ENCODE peak calls at places on chromosomes 5 and 9, in ten cellular contexts. G, A, H, K, Y, U, F, T, J and M are unnamed samples. For H3K9me3, the result is how much of the 10 kb centered on the place peaks cover.

GRCh38 chr5:125088522-125089105 is 342.2 kb upstream of the ZNF608 start:
- DNase-seq in G (no peak), A (no peak), H (no peak), K (no peak), Y (peak), U (no peak), F (no peak), T (no peak), J (no peak), M (no peak)

GRCh38 chr5:130652178-130652577 is 512.9 kb downstream of the HINT1 start:
- DNase-seq in G (no peak), A (no peak), H (no peak), K (no peak), Y (no peak), U (no peak), F (no peak), T (no peak), J (peak), M (no peak)

GRCh38 chr5:130168211-130168610 is 263.9 kb downstream of the CHSY3 start:
- DNase-seq in G (no peak), A (no peak), H (no peak), K (no peak), Y (no peak), U (no peak), F (no peak), T (no peak), J (peak), M (no peak)

GRCh38 chr5:164578911-164579310 is 1073.5 kb downstream of the MAT2B start:
- DNase-seq in G (no peak), A (no peak), H (no peak), K (no peak), Y (no peak), U (no peak), F (no peak), T (no peak), J (no peak), M (no peak)

GRCh38 chr9:133958756-133959155 is 33.4 kb downstream of the VAV2 start:
- DNase-seq in G (no peak), A (no peak), H (peak), K (no peak), Y (peak), U (no peak), F (no peak), T (no peak), J (no peak), M (no peak)

GRCh38 chr5:35810561-35810960 is 46.1 kb upstream of the IL7R start:
- DNase-seq in G (no peak), A (no peak), H (no peak), K (no peak), Y (no peak), U (no peak), F (no peak), T (no peak), J (no peak), M (no peak)

GRCh38 chr9:615756-616155 is 225.7 kb upstream of the DMRT1 start:
- DNase-seq in G (no peak), A (no peak), H (no peak), K (no peak), Y (no peak), U (peak), F (no peak), T (no peak), J (no peak), M (no peak)

GRCh38 chr5:78644741-78645300 is 3.8 kb downstream of the LHFPL2 start:
- DNase-seq in G (no peak), A (no peak), H (no peak), K (no peak), Y (no peak), U (no peak), F (no peak), T (no peak), J (no peak), M (no peak)

GRCh38 chr5:90289837-90290236 is 119.7 kb downstream of the CETN3 start:
- DNase-seq in G (no peak), A (no peak), H (no peak), K (no peak), Y (no peak), U (no peak), F (no peak), T (no peak), J (peak), M (no peak)

GRCh38 chr5:40606077-40606765 is 73.5 kb upstream of the PTGER4 start:
- DNase-seq in G (no peak), A (no peak), H (peak), K (peak), Y (no peak), U (no peak), F (no peak), T (no peak), J (no peak), M (no peak)

GRCh38 chr9:123338710-123339665 is 17.0 kb upstream of the CRB2 start:
- DNase-seq in G (no peak), A (peak), H (peak), K (no peak), Y (peak), U (no peak), F (no peak), T (no peak), J (peak), M (no peak)

GRCh38 chr5:134438268-134438622 is 26.6 kb upstream of the CDKN2AIPNL start:
- DNase-seq in G (no peak), A (no peak), H (no peak), K (no peak), Y (no peak), U (peak), F (no peak), T (no peak), J (peak), M (no peak)

GRCh38 chr9:694499-695154 is 146.9 kb upstream of the DMRT1 start:
- DNase-seq in G (no peak), A (no peak), H (no peak), K (no peak), Y (no peak), U (no peak), F (no peak), T (no peak), J (peak), M (peak)

GRCh38 chr5:103393131-103393754 is 134.7 kb downstream of the MACIR start:
- DNase-seq in G (no peak), A (no peak), H (no peak), K (no peak), Y (no peak), U (no peak), F (no peak), T (peak), J (peak), M (peak)
- TF ChIP-seq CTCF in G (no peak), A (no peak), H (no peak), K (no peak), Y (no peak), U (no peak), F (no peak), T (no peak), J (peak), M (no peak)

DNA sequence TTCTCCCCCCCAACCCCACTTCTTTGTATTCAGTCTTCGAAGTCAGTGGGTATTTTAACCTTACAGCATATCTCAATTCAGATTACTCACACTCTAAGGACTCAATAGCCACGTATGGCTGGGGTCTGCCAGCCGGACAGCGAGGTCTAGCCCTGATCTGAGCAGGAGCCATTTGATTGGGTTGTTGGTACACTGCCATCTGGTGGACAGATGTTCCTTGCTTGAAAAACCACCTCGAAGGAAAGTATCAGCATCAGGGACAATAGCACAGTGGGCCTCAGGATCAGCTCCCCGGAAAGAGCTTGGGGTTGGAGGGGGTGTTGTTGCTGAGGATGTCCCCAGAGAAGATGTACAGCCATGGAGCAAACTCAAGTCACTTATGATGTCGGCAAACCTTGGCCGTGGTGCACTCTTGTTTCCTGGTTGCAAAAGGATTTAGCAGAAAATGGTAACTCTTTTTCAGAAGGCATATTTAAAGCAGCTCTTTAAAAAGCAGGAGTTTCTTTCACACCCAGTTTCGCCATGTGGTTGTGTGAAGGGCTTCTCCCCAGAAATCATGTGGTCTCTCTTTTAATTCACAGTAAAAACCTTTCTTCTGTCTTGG is 31.7 kb upstream of the KCNMB1 start:
- DNase-seq in G (peak), A (peak), H (no peak), K (peak), Y (no peak), U (peak), F (no peak), T (peak), J (peak), M (peak)
- H3K9me3 ChIP-seq in G (under half), A (under half), H (under half), K (under half), Y (under half), U (under half), F (under half), T (under half), J (under half), M (under half)

GRCh38 chr5:139709587-139710369 is 61.6 kb downstream of the CXXC5 start:
- DNase-seq in G (no peak), A (no peak), H (peak), K (no peak), Y (peak), U (peak), F (peak), T (no peak), J (no peak), M (no peak)

GRCh38 chr5:139711852-139712171 is 63.7 kb downstream of the CXXC5 start:
- DNase-seq in G (no peak), A (no peak), H (no peak), K (no peak), Y (peak), U (peak), F (no peak), T (peak), J (no peak), M (no peak)

GRCh38 chr5:139708877-139709586 is 60.9 kb downstream of the CXXC5 start:
- DNase-seq in G (no peak), A (no peak), H (peak), K (peak), Y (peak), U (peak), F (no peak), T (peak), J (peak), M (peak)

GRCh38 chr5:139710370-139711066 is 62.4 kb downstream of the CXXC5 start:
- DNase-seq in G (peak), A (peak), H (peak), K (no peak), Y (peak), U (peak), F (peak), T (peak), J (peak), M (peak)

DNA sequence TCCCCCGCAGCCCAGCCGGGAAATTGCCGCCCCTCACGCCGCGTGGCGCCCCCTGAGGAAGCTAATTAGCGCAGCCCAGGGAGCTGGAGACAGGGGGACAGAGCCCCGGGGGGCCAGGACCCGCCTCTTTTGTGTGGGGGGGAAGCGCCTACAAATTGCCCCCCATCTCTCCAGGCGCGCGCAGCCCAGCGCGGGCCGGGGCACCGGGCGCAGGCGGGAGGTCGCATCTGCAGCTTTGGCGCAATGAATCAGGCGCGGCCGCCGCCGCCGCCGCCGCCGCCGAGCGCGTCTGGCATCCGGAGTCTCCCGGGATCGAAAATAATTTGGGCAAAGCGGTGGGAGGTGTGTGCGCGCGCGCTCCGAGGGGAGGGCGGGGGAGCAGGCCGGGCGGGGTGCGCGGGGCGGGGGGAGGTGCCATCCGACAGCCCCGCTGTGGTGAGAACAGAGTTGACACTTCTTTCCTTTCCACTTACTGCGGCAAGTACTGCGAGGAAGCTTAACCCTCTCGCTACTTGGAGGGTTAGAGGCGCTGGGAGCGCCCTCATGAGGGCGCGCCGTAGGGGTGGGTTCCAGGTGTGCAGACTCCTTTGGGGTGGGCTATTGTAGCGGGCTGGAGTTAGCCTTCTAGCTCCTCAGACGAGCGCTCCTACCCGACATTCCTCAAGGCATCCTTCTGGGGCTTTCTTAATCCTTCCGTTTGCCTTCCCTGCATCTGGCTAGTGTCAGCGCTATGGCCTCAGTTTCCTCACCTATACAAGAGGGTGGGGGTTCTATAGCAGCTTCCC is 63.1 kb downstream of the CXXC5 start:
- DNase-seq in G (peak), A (peak), H (no peak), K (no peak), Y (peak), U (peak), F (no peak), T (no peak), J (peak), M (no peak)
- H3K27ac ChIP-seq in G (no peak), A (no peak), H (no peak), K (no peak), Y (no peak), U (peak), F (no peak), T (peak), J (no peak), M (no peak)

GRCh38 chr5:149408252-149409099 is 29.4 kb upstream of the IL17B start:
- DNase-seq in G (peak), A (no peak), H (no peak), K (no peak), Y (no peak), U (no peak), F (no peak), T (peak), J (no peak), M (no peak)
- TF ChIP-seq CTCF in G (no peak), A (no peak), H (no peak), K (no peak), Y (no peak), U (no peak), F (no peak), T (no peak), J (no peak), M (no peak)

GRCh38 chr5:171838066-171838465 is 52.4 kb downstream of the SMIM23 start:
- DNase-seq in G (no peak), A (no peak), H (no peak), K (no peak), Y (no peak), U (no peak), F (no peak), T (no peak), J (no peak), M (no peak)

GRCh38 chr5:171837522-171837921 is 51.9 kb downstream of the SMIM23 start:
- DNase-seq in G (no peak), A (no peak), H (no peak), K (no peak), Y (no peak), U (no peak), F (no peak), T (no peak), J (no peak), M (no peak)

GRCh38 chr5:171835066-171835465 is 49.4 kb downstream of the SMIM23 start:
- DNase-seq in G (no peak), A (no peak), H (no peak), K (no peak), Y (no peak), U (no peak), F (no peak), T (no peak), J (no peak), M (no peak)

GRCh38 chr5:171830686-171831085 is 45.1 kb downstream of the SMIM23 start:
- DNase-seq in G (no peak), A (no peak), H (no peak), K (no peak), Y (no peak), U (no peak), F (no peak), T (no peak), J (no peak), M (no peak)

GRCh38 chr5:171832775-171833174 is 47.2 kb downstream of the SMIM23 start:
- DNase-seq in G (no peak), A (no peak), H (no peak), K (no peak), Y (no peak), U (no peak), F (no peak), T (no peak), J (no peak), M (no peak)
- H3K9me3 ChIP-seq in G (under half), A (under half), H (under half), K (under half), Y (under half), U (under half), F (under half), T (under half), J (under half), M (under half)

GRCh38 chr9:100086097-100086496 is 12.7 kb downstream of the ERP44 start:
- DNase-seq in G (no peak), A (no peak), H (no peak), K (no peak), Y (no peak), U (no peak), F (no peak), T (no peak), J (no peak), M (no peak)
- H3K27ac ChIP-seq in G (no peak), A (no peak), H (no peak), K (no peak), Y (no peak), U (no peak), F (no peak), T (no peak), J (no peak), M (no peak)

DNA sequence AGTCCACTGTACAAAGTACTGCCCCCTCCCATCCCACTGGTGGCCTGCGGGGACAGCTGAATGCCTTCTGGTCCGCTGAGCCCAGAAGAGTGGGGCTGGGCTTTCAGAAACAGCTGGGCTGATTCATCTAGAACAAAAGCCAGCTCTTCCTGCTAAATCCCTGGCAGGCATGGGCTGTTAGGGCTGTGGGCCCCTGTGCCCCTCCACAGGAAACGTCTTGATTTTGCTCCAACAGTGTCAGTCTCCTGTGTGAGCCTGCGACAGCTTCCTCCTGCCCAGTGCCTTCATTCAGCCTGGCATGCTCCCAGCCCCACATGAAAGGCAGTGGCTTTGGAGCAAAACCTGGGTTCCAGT is 6.9 kb upstream of the GSN start:
- DNase-seq in G (no peak), A (no peak), H (no peak), K (no peak), Y (no peak), U (no peak), F (no peak), T (peak), J (peak), M (no peak)
- TF ChIP-seq CTCF in G (no peak), A (no peak), H (no peak), K (no peak), Y (no peak), U (no peak), F (no peak), T (no peak), J (no peak), M (no peak)

GRCh38 chr5:28580616-28581015 is 1542.2 kb upstream of the CDH9 start:
- DNase-seq in G (no peak), A (no peak), H (no peak), K (no peak), Y (no peak), U (no peak), F (no peak), T (no peak), J (peak), M (no peak)
- H3K9me3 ChIP-seq in G (under half), A (under half), H (under half), K (under half), Y (under half), U (under half), F (under half), T (under half), J (under half), M (under half)

DNA sequence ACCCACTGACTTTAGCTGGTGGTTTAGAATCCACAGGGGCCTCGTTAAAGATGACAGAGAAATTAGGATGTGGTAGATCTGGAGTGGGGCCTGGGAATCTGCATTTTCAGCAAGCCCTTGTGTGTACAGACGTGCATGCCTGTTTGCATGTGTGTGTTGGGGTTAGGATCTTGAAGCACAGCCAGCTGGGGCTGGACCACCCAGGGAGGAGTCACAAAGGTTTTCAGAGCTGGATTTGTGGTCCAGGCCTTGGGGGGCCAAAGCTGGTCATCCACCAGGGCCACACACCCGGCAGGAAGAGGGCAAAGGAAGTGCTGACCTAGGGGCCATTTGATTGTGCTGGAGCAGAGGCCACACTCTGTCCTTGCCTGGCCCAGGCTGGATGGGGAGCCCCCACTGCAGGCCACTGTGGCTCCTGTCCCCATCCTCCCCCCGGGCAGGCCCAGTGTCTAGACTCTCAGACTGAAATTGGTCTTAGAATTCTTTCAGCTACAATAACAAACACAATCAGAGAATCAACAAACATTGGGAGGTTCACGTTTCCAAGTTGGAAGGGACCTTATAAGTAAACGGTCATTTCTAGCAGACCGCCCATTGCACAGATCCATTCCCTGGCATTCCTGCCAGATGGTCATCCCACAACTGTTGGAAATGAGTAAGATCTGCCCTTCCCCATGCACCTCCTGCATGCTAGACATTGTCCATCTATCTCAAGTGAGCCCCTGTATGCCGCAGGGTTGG is 10.3 kb downstream of the CDX1 start:
- DNase-seq in G (no peak), A (no peak), H (no peak), K (no peak), Y (no peak), U (no peak), F (peak), T (no peak), J (no peak), M (no peak)
- H3K27ac ChIP-seq in G (no peak), A (no peak), H (no peak), K (no peak), Y (no peak), U (no peak), F (peak), T (no peak), J (no peak), M (no peak)